ENCODE peak calls at places on chromosomes 4 and X, in ten cellular contexts. T is ELF-1; N is pulmonary artery endothelial cell; W is WERI-Rb-1; C is substantia nigra; M is foreskin fibroblast; Z is left cardiac atrium; V is ovary; X is activated T-cell treated with anti-CD3 and anti-CD28 coated beads, Interleukin-2, amount 50 U/mL, for 4 hours; J is MV-4-11. Y is an unnamed sample.

GRCh38 chr4:11367371-11367770 is 61.3 kb downstream of the HS3ST1 start:
- DNase-seq in J (no peak), X (no peak), M (peak), T (peak), W (no peak), N (no peak), V (peak), C (peak), Z (peak), Y (peak)

GRCh38 chrX:152817082-152817744 is 13.3 kb downstream of the CETN2 start:
- DNase-seq in T (peak), N (no peak), W (peak), X (no peak), J (no peak), C (peak), Z (no peak), M (peak), V (no peak), Y (peak)

GRCh38 chr4:4325321-4325720 is 35.3 kb downstream of the ZBTB49 start:
- DNase-seq in J (no peak), M (no peak), C (no peak), W (no peak), T (no peak), X (no peak), V (no peak), N (no peak), Z (no peak), Y (no peak)

GRCh38 chr4:95839891-95840290 is at the start of gene PDHA2:
- DNase-seq in V (no peak), X (no peak), N (no peak), J (no peak), M (no peak), Z (no peak), C (no peak), T (no peak), W (no peak), Y (no peak)

GRCh38 chr4:159946983-159947645 is 844.2 kb downstream of the RAPGEF2 start:
- DNase-seq in T (no peak), X (no peak), Z (no peak), N (no peak), M (peak), J (peak), V (no peak), W (no peak), C (no peak), Y (peak)

GRCh38 chr4:188143731-188144130 is 4.5 kb downstream of the TRIML1 start:
- DNase-seq in J (no peak), Z (no peak), W (no peak), C (no peak), M (no peak), N (no peak), T (peak), V (no peak), X (no peak), Y (no peak)

GRCh38 chrX:107768051-107768450 is 7.5 kb downstream of the TSC22D3 start:
- DNase-seq in N (no peak), V (no peak), C (no peak), J (no peak), M (no peak), Z (no peak), T (no peak), X (no peak), W (no peak), Y (no peak)

GRCh38 chr4:181194096-181194495 is 1049.1 kb upstream of the TENM3 start:
- DNase-seq in V (no peak), T (no peak), M (no peak), J (no peak), X (no peak), N (no peak), C (no peak), W (no peak), Z (no peak), Y (no peak)

GRCh38 chr4:59814402-59814801 is 1385.7 kb upstream of the ADGRL3 start:
- DNase-seq in J (no peak), N (no peak), T (no peak), V (no peak), M (no peak), C (no peak), W (no peak), Z (no peak), X (no peak), Y (no peak)

GRCh38 chr4:3858046-3858730 is 92.0 kb downstream of the ADRA2C start:
- DNase-seq in J (no peak), W (no peak), T (no peak), M (no peak), C (no peak), X (no peak), N (no peak), V (no peak), Z (peak), Y (no peak)

GRCh38 chr4:32268949-32269348 is 1548.8 kb downstream of the PCDH7 start:
- DNase-seq in X (no peak), M (peak), C (no peak), N (no peak), V (no peak), Z (no peak), W (no peak), J (no peak), T (no peak), Y (peak)

GRCh38 chr4:109560687-109561452 is 824 bp downstream of the MCUB start:
- DNase-seq in J (peak), T (peak), M (peak), X (peak), V (no peak), C (peak), W (peak), Z (peak), N (peak), Y (peak)

GRCh38 chr4:22501715-22502095 is 14.2 kb downstream of the ADGRA3 start:
- DNase-seq in Z (no peak), J (no peak), N (no peak), X (no peak), V (no peak), W (no peak), C (no peak), M (no peak), T (no peak), Y (no peak)

GRCh38 chrX:17441965-17442364 is 67.0 kb downstream of the NHS start:
- DNase-seq in M (peak), N (no peak), W (no peak), V (no peak), C (no peak), Z (no peak), J (no peak), T (no peak), X (no peak), Y (no peak)

GRCh38 chr4:169272265-169272886 is 1.6 kb upstream of the SH3RF1 start:
- DNase-seq in Z (no peak), V (no peak), N (no peak), T (no peak), C (no peak), X (no peak), J (peak), M (peak), W (no peak), Y (no peak)

GRCh38 chr4:40232610-40233009 is 35.8 kb downstream of the RHOH start:
- DNase-seq in T (no peak), Z (no peak), M (no peak), J (peak), V (no peak), C (no peak), N (no peak), W (no peak), X (no peak), Y (no peak)

GRCh38 chr4:112648263-112649054 is 11.5 kb downstream of the LARP7 start:
- DNase-seq in T (peak), J (no peak), X (no peak), Z (no peak), N (no peak), V (no peak), M (no peak), C (no peak), W (no peak), Y (no peak)

GRCh38 chr4:113943863-113944262 is 35.6 kb downstream of the ARSJ start:
- DNase-seq in V (no peak), W (no peak), X (no peak), J (no peak), C (no peak), Z (no peak), T (no peak), M (peak), N (no peak), Y (no peak)

GRCh38 chrX:108068121-108068520 is 23.2 kb downstream of the PSMD10 start:
- DNase-seq in V (no peak), M (no peak), J (no peak), W (no peak), X (no peak), C (no peak), N (no peak), Z (no peak), T (no peak), Y (no peak)

Y was measured in dermis microvascular lymphatic vessel endothelial cell.